ENCODE peak calls at places on chromosomes 16 and 17, in eight cellular contexts. S is cardiac fibroblast, C is tibial nerve, D is nephron progenitor cell, U is GM10248, B is PC-3, Y is A549, M is heart right ventricle. N is an unnamed sample.

GRCh38 chr16:49698416-49698815 is 157.5 kb downstream of the ZNF423 start:
- DNase-seq in S (peak; percentile 56), C (peak; percentile 6), D (peak; percentile 38), U (no peak), B (no peak), Y (no peak), M (peak; percentile 21), N (no peak)

GRCh38 chr16:55294129-55294528 is 29.9 kb upstream of the IRX6 start:
- DNase-seq in S (no peak), C (no peak), D (no peak), U (no peak), B (peak; percentile 1), Y (no peak), M (no peak), N (no peak)

GRCh38 chr16:59737274-59737673 is 1003.2 kb upstream of the GOT2 start:
- DNase-seq in S (no peak), C (no peak), D (no peak), U (no peak), B (no peak), Y (no peak), M (no peak), N (no peak)

GRCh38 chr16:75260856-75261589 is 9.6 kb upstream of the BCAR1 start:
- DNase-seq in S (no peak), C (no peak), D (no peak), U (no peak), B (no peak), Y (no peak), M (no peak), N (no peak)

GRCh38 chr16:49596119-49596518 is 222.5 kb downstream of the C16orf78 start:
- DNase-seq in S (peak; percentile 56), C (no peak), D (no peak), U (no peak), B (no peak), Y (no peak), M (peak; percentile 22), N (no peak)

GRCh38 chr17:2043785-2044184 is 2.0 kb downstream of the OVCA2 start:
- DNase-seq in S (no peak), C (no peak), D (no peak), U (no peak), B (peak; percentile 59), Y (peak; percentile 52), M (no peak), N (no peak)

GRCh38 chr17:57404807-57405485 is 148.6 kb downstream of the MSI2 start:
- DNase-seq in S (no peak), C (no peak), D (no peak), U (no peak), B (no peak), Y (no peak), M (no peak), N (no peak)

GRCh38 chr17:67718325-67718941 is 697 bp downstream of the NOL11 start:
- DNase-seq in S (peak; percentile 32), C (peak; percentile 5), D (peak; percentile 53), U (peak; percentile 46), B (peak; percentile 64), Y (peak; percentile 55), M (no peak), N (no peak)

GRCh38 chr16:12833939-12834338 is 30.3 kb upstream of the CPPED1 start:
- DNase-seq in S (no peak), C (no peak), D (peak; percentile 6), U (no peak), B (peak; percentile 71), Y (peak; percentile 54), M (no peak), N (no peak)

GRCh38 chr17:57720636-57721035 is 24.5 kb downstream of the CCDC182 start:
- DNase-seq in S (no peak), C (no peak), D (no peak), U (no peak), B (no peak), Y (no peak), M (no peak), N (no peak)

GRCh38 chr17:80359422-80360110 is 55.4 kb upstream of the ENDOV start:
- DNase-seq in S (no peak), C (no peak), D (no peak), U (no peak), B (no peak), Y (no peak), M (no peak), N (no peak)

GRCh38 chr17:75371981-75372380 is 33.5 kb downstream of the GRB2 start:
- DNase-seq in S (no peak), C (no peak), D (no peak), U (no peak), B (no peak), Y (no peak), M (no peak), N (no peak)

GRCh38 chr17:32298298-32298697 is 32.7 kb downstream of the RHBDL3 start:
- DNase-seq in S (no peak), C (no peak), D (no peak), U (no peak), B (no peak), Y (no peak), M (no peak), N (no peak)

GRCh38 chr16:84717484-84717883 is 17.7 kb downstream of the USP10 start:
- DNase-seq in S (no peak), C (no peak), D (no peak), U (no peak), B (peak; percentile 41), Y (no peak), M (no peak), N (no peak)

DNA sequence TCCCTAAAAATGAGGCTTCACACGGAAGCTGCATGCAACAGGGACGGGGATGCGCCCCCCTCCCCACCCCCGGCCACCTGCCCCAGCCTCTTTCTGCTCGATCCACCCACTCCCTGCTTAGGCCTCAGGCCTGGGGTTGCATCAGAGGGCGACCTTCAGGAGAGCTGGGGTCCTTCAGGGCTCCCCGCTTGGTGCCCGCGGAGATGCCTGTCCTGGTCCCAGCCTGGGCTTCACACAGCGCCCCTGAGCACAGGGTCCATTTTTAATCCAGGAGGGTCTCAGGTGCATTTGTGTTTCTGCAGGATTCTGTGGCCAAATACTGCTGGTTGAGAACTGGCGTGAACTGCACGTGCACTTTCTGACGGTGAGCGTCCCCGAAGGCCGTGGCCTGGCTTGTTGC is 7.4 kb upstream of the APRT start:
- DNase-seq in S (no peak), C (no peak), D (no peak), U (no peak), B (no peak), Y (no peak), M (no peak), N (no peak)
- TF ChIP-seq CTCF in S (no peak), C (no peak), D (no peak), U (no peak), B (no peak), Y (no peak), M (no peak), N (no peak)

GRCh38 chr16:89996178-89996489 is 23.1 kb downstream of the DBNDD1 start:
- DNase-seq in S (no peak), C (no peak), D (no peak), U (no peak), B (no peak), Y (no peak), M (no peak), N (no peak)

GRCh38 chr16:89993971-89994370 is 25.3 kb downstream of the DBNDD1 start:
- DNase-seq in S (no peak), C (no peak), D (no peak), U (no peak), B (no peak), Y (no peak), M (no peak), N (no peak)

GRCh38 chr16:89993377-89993776 is 25.9 kb downstream of the DBNDD1 start:
- DNase-seq in S (no peak), C (no peak), D (no peak), U (no peak), B (no peak), Y (no peak), M (no peak), N (no peak)

GRCh38 chr16:89990799-89991198 is 28.5 kb downstream of the DBNDD1 start:
- DNase-seq in S (no peak), C (no peak), D (no peak), U (no peak), B (no peak), Y (no peak), M (no peak), N (no peak)

DNA sequence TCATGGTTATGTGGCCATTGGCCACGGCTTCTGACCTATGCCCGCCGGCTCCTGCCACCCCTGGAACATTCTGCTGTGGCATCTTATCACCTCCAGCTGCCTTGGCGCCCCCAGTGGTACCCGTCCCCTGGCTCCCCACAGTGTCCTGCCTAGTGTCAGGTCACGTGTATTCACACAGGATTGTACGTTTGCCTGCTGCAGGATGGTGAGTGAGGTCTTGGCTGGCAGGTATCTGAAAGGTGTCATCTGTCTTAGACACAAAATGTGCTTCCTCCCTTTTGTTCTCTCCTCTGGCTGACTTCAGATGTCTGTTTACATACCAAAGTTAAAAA is 24.9 kb downstream of the DBNDD1 start:
- DNase-seq in S (no peak), C (no peak), D (no peak), U (no peak), B (no peak), Y (no peak), M (no peak), N (no peak)
- TF ChIP-seq CTCF in S (no peak), C (no peak), D (no peak), U (no peak), B (no peak), Y (no peak), M (no peak), N (no peak)

DNA sequence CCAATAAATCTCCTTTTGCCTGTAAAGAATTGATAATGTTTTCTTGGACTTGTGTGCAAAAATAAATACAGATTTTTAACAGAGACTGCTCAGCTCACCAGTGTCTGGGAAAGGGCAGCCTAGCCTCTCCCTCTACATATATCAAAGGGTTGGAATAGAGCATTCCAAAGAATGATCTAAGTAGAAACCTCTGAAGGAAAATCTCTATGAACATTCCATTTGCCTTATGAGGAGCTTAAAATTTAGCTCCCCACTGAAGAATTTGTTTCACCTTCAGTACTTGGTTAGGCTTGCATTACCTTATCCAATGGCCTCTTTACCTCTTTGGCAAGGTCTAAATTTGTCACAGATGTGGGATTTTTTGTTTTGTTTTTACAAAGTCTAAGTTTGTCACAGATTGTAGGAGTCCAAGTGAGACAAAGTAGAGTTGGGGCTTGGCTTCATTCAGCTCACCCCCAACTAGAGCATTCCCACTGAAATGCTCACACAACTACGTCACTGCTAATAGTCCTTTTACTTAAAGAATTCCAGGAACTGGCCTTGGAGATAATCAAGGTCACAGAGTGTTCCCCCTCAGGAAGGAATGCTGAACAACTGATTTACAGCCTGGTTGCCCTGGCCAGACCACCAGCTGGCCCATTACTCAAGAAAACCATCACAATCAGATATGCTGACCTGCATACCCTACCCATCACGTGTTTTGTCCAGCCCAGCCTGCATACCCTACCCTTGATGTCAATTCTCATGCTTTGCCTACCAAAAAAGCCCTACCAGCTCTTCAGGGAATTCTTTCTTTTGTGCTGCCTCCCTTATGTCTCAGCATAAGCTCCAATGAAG is 26.6 kb upstream of the PPM1D start:
- DNase-seq in S (peak; percentile 90), C (no peak), D (no peak), U (no peak), B (no peak), Y (no peak), M (no peak), N (no peak)
- TF ChIP-seq CTCF in S (no peak), C (no peak), D (no peak), U (no peak), B (no peak), Y (no peak), M (no peak), N (no peak)

DNA sequence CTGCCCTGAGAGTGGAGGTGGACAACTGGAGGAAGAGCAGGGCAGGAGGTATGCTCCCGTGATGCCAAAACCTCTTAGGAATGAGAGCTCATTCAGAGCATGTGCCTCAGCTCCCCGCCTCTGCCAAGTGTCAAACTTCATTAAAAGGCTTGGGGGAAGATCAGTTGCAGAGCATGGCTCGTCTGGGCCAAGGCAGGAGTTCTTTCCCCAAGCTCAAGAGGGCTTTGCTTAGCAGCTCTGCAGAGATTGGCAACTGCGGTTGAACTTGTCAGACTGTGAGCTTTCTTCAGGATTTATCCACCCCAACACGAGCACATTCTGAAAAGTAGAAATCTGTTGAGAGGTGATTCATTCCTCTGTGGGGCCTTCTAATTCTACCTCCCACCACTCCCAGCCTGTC is 248.1 kb downstream of the HS3ST3A1 start:
- DNase-seq in S (peak; percentile 66), C (no peak), D (no peak), U (no peak), B (no peak), Y (no peak), M (peak; percentile 52), N (no peak)
- TF ChIP-seq CTCF in S (no peak), C (no peak), D (no peak), U (no peak), B (no peak), Y (no peak), M (no peak), N (no peak)

N was measured in thoracic aorta.